ENCODE peak calls at places on chromosomes 11 and 22, in ten cellular contexts. One of them, this sample, is unnamed. For H3K4me1, the result is how much of the 10 kb centered on the place peaks cover.

GRCh38 chr11:33500865-33501479 is 199.7 kb downstream of the C11orf91 start:
- DNase-seq in tibial nerve: no peak
- DNase-seq in kidney: no peak
- DNase-seq in fibroblast of lung: peak
- DNase-seq in upper lobe of right lung: no peak
- DNase-seq in body of pancreas: no peak
- DNase-seq in PC-3: peak
- DNase-seq in neural progenitor cell: peak
- DNase-seq in colonic mucosa: no peak
- DNase-seq in transverse colon: no peak
- DNase-seq in this sample: no peak

GRCh38 chr11:76233936-76234703 is 27.8 kb upstream of the WNT11 start:
- DNase-seq in tibial nerve: peak
- DNase-seq in kidney: peak
- DNase-seq in fibroblast of lung: peak
- DNase-seq in upper lobe of right lung: peak
- DNase-seq in body of pancreas: peak
- DNase-seq in PC-3: no peak
- DNase-seq in neural progenitor cell: peak
- DNase-seq in colonic mucosa: peak
- DNase-seq in transverse colon: peak
- DNase-seq in this sample: no peak

GRCh38 chr11:42901084-42901483 is 410.7 kb upstream of the API5 start:
- DNase-seq in tibial nerve: no peak
- DNase-seq in kidney: no peak
- DNase-seq in fibroblast of lung: no peak
- DNase-seq in upper lobe of right lung: no peak
- DNase-seq in body of pancreas: no peak
- DNase-seq in PC-3: no peak
- DNase-seq in neural progenitor cell: no peak
- DNase-seq in colonic mucosa: no peak
- DNase-seq in transverse colon: no peak
- DNase-seq in this sample: no peak

GRCh38 chr11:29786092-29786491 is 230.7 kb downstream of the KCNA4 start:
- DNase-seq in tibial nerve: no peak
- DNase-seq in kidney: no peak
- DNase-seq in fibroblast of lung: no peak
- DNase-seq in upper lobe of right lung: no peak
- DNase-seq in body of pancreas: no peak
- DNase-seq in PC-3: no peak
- DNase-seq in neural progenitor cell: no peak
- DNase-seq in colonic mucosa: no peak
- DNase-seq in transverse colon: no peak
- DNase-seq in this sample: no peak

GRCh38 chr11:4459470-4459869 is 10.4 kb downstream of the OR52K2 start:
- DNase-seq in tibial nerve: no peak
- DNase-seq in kidney: no peak
- DNase-seq in fibroblast of lung: no peak
- DNase-seq in upper lobe of right lung: no peak
- DNase-seq in body of pancreas: no peak
- DNase-seq in PC-3: no peak
- DNase-seq in neural progenitor cell: no peak
- DNase-seq in colonic mucosa: peak
- DNase-seq in transverse colon: peak
- DNase-seq in this sample: no peak

GRCh38 chr11:74442601-74443000 is 24.7 kb downstream of the KCNE3 start:
- DNase-seq in tibial nerve: no peak
- DNase-seq in kidney: no peak
- DNase-seq in fibroblast of lung: peak
- DNase-seq in upper lobe of right lung: no peak
- DNase-seq in body of pancreas: peak
- DNase-seq in PC-3: peak
- DNase-seq in neural progenitor cell: no peak
- DNase-seq in colonic mucosa: no peak
- DNase-seq in transverse colon: no peak
- DNase-seq in this sample: no peak

GRCh38 chr11:87421422-87421821 is 383.7 kb downstream of the TMEM135 start:
- DNase-seq in tibial nerve: no peak
- DNase-seq in kidney: no peak
- DNase-seq in fibroblast of lung: peak
- DNase-seq in upper lobe of right lung: no peak
- DNase-seq in body of pancreas: peak
- DNase-seq in PC-3: peak
- DNase-seq in neural progenitor cell: peak
- DNase-seq in colonic mucosa: peak
- DNase-seq in transverse colon: peak
- DNase-seq in this sample: no peak

GRCh38 chr11:34232810-34233209 is 125.0 kb downstream of the ABTB2 start:
- DNase-seq in tibial nerve: no peak
- DNase-seq in kidney: no peak
- DNase-seq in fibroblast of lung: no peak
- DNase-seq in upper lobe of right lung: no peak
- DNase-seq in body of pancreas: no peak
- DNase-seq in PC-3: no peak
- DNase-seq in neural progenitor cell: no peak
- DNase-seq in colonic mucosa: no peak
- DNase-seq in transverse colon: no peak
- DNase-seq in this sample: no peak

GRCh38 chr11:77783023-77783422 is 37.5 kb downstream of the RSF1 start:
- DNase-seq in tibial nerve: no peak
- DNase-seq in kidney: no peak
- DNase-seq in fibroblast of lung: no peak
- DNase-seq in upper lobe of right lung: no peak
- DNase-seq in body of pancreas: no peak
- DNase-seq in PC-3: no peak
- DNase-seq in neural progenitor cell: no peak
- DNase-seq in colonic mucosa: no peak
- DNase-seq in transverse colon: no peak
- DNase-seq in this sample: no peak

GRCh38 chr11:35820614-35821013 is 123.2 kb upstream of the LDLRAD3 start:
- DNase-seq in tibial nerve: no peak
- DNase-seq in kidney: no peak
- DNase-seq in fibroblast of lung: no peak
- DNase-seq in upper lobe of right lung: no peak
- DNase-seq in body of pancreas: no peak
- DNase-seq in PC-3: no peak
- DNase-seq in neural progenitor cell: no peak
- DNase-seq in colonic mucosa: no peak
- DNase-seq in transverse colon: no peak
- DNase-seq in this sample: no peak

GRCh38 chr22:47626428-47627390 is 864.3 kb downstream of the TBC1D22A start:
- DNase-seq in tibial nerve: no peak
- DNase-seq in kidney: peak
- DNase-seq in fibroblast of lung: no peak
- DNase-seq in upper lobe of right lung: peak
- DNase-seq in body of pancreas: no peak
- DNase-seq in PC-3: peak
- DNase-seq in neural progenitor cell: no peak
- DNase-seq in colonic mucosa: no peak
- DNase-seq in transverse colon: no peak
- DNase-seq in this sample: no peak

GRCh38 chr11:123558536-123559315 is 95.7 kb downstream of the SCN3B start:
- DNase-seq in tibial nerve: no peak
- DNase-seq in kidney: no peak
- DNase-seq in fibroblast of lung: peak
- DNase-seq in upper lobe of right lung: no peak
- DNase-seq in body of pancreas: no peak
- DNase-seq in PC-3: no peak
- DNase-seq in neural progenitor cell: peak
- DNase-seq in colonic mucosa: no peak
- DNase-seq in transverse colon: no peak
- DNase-seq in this sample: no peak

GRCh38 chr11:123562166-123562565 is 92.3 kb downstream of the SCN3B start:
- DNase-seq in tibial nerve: no peak
- DNase-seq in kidney: no peak
- DNase-seq in fibroblast of lung: no peak
- DNase-seq in upper lobe of right lung: no peak
- DNase-seq in body of pancreas: peak
- DNase-seq in PC-3: no peak
- DNase-seq in neural progenitor cell: no peak
- DNase-seq in colonic mucosa: no peak
- DNase-seq in transverse colon: no peak
- DNase-seq in this sample: no peak

GRCh38 chr11:123559418-123559817 is 95.0 kb downstream of the SCN3B start:
- DNase-seq in tibial nerve: no peak
- DNase-seq in kidney: no peak
- DNase-seq in fibroblast of lung: peak
- DNase-seq in upper lobe of right lung: no peak
- DNase-seq in body of pancreas: no peak
- DNase-seq in PC-3: no peak
- DNase-seq in neural progenitor cell: peak
- DNase-seq in colonic mucosa: no peak
- DNase-seq in transverse colon: no peak
- DNase-seq in this sample: no peak

GRCh38 chr11:123561046-123561781 is 93.2 kb downstream of the SCN3B start:
- DNase-seq in tibial nerve: no peak
- DNase-seq in kidney: no peak
- DNase-seq in fibroblast of lung: peak
- DNase-seq in upper lobe of right lung: no peak
- DNase-seq in body of pancreas: peak
- DNase-seq in PC-3: no peak
- DNase-seq in neural progenitor cell: peak
- DNase-seq in colonic mucosa: no peak
- DNase-seq in transverse colon: no peak
- DNase-seq in this sample: no peak

DNA sequence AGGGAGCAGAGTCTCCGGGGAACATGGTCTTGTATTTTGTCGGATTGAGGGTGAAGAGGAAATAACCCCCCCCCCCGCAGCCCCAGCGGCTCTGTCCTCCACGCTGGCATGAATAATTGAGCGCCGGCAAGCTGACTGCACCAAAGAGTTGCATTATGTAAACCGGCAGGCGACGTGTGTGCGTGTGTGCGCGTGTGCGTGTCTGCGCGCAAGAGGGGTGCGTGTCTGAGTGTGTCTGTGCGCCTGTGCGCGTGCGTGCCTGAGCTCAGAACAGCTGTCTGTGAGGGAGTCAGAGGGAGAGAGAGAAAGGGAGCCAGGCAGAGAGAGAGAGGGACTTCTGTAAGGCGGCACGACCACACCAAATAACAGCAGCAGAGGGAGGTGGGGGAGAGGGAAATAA is 94.4 kb downstream of the SCN3B start:
- DNase-seq in tibial nerve: no peak
- DNase-seq in kidney: peak
- DNase-seq in fibroblast of lung: peak
- DNase-seq in upper lobe of right lung: peak
- DNase-seq in body of pancreas: peak
- DNase-seq in PC-3: no peak
- DNase-seq in neural progenitor cell: peak
- DNase-seq in colonic mucosa: no peak
- DNase-seq in transverse colon: no peak
- DNase-seq in this sample: no peak
- TF ChIP-seq CTCF in tibial nerve: no peak
- TF ChIP-seq CTCF in kidney: no peak
- TF ChIP-seq CTCF in fibroblast of lung: no peak
- TF ChIP-seq CTCF in upper lobe of right lung: no peak
- TF ChIP-seq CTCF in body of pancreas: no peak
- TF ChIP-seq CTCF in PC-3: no peak
- TF ChIP-seq CTCF in neural progenitor cell: no peak
- TF ChIP-seq CTCF in colonic mucosa: no peak
- TF ChIP-seq CTCF in transverse colon: no peak
- TF ChIP-seq CTCF in this sample: no peak

GRCh38 chr11:32386770-32387377 is 48.5 kb downstream of the WT1 start:
- DNase-seq in tibial nerve: no peak
- DNase-seq in kidney: no peak
- DNase-seq in fibroblast of lung: peak
- DNase-seq in upper lobe of right lung: no peak
- DNase-seq in body of pancreas: no peak
- DNase-seq in PC-3: peak
- DNase-seq in neural progenitor cell: no peak
- DNase-seq in colonic mucosa: no peak
- DNase-seq in transverse colon: no peak
- DNase-seq in this sample: no peak

GRCh38 chr11:32388871-32389770 is 46.2 kb downstream of the WT1 start:
- DNase-seq in tibial nerve: no peak
- DNase-seq in kidney: no peak
- DNase-seq in fibroblast of lung: no peak
- DNase-seq in upper lobe of right lung: no peak
- DNase-seq in body of pancreas: no peak
- DNase-seq in PC-3: no peak
- DNase-seq in neural progenitor cell: no peak
- DNase-seq in colonic mucosa: no peak
- DNase-seq in transverse colon: no peak
- DNase-seq in this sample: no peak

GRCh38 chr11:32382339-32383049 is 52.8 kb downstream of the WT1 start:
- DNase-seq in tibial nerve: no peak
- DNase-seq in kidney: no peak
- DNase-seq in fibroblast of lung: peak
- DNase-seq in upper lobe of right lung: no peak
- DNase-seq in body of pancreas: no peak
- DNase-seq in PC-3: peak
- DNase-seq in neural progenitor cell: no peak
- DNase-seq in colonic mucosa: no peak
- DNase-seq in transverse colon: no peak
- DNase-seq in this sample: no peak

GRCh38 chr11:32390712-32391111 is 44.6 kb downstream of the WT1 start:
- DNase-seq in tibial nerve: no peak
- DNase-seq in kidney: no peak
- DNase-seq in fibroblast of lung: no peak
- DNase-seq in upper lobe of right lung: no peak
- DNase-seq in body of pancreas: no peak
- DNase-seq in PC-3: no peak
- DNase-seq in neural progenitor cell: no peak
- DNase-seq in colonic mucosa: no peak
- DNase-seq in transverse colon: no peak
- DNase-seq in this sample: no peak

GRCh38 chr11:32385998-32386397 is 49.3 kb downstream of the WT1 start:
- DNase-seq in tibial nerve: no peak
- DNase-seq in kidney: no peak
- DNase-seq in fibroblast of lung: peak
- DNase-seq in upper lobe of right lung: no peak
- DNase-seq in body of pancreas: no peak
- DNase-seq in PC-3: peak
- DNase-seq in neural progenitor cell: peak
- DNase-seq in colonic mucosa: peak
- DNase-seq in transverse colon: peak
- DNase-seq in this sample: no peak
- H3K4me1 ChIP-seq in tibial nerve: under half
- H3K4me1 ChIP-seq in kidney: under half
- H3K4me1 ChIP-seq in fibroblast of lung: under half
- H3K4me1 ChIP-seq in upper lobe of right lung: under half
- H3K4me1 ChIP-seq in body of pancreas: under half
- H3K4me1 ChIP-seq in PC-3: under half
- H3K4me1 ChIP-seq in neural progenitor cell: under half
- H3K4me1 ChIP-seq in colonic mucosa: under half
- H3K4me1 ChIP-seq in transverse colon: under half
- H3K4me1 ChIP-seq in this sample: under half

GRCh38 chr22:27518583-27519437 is 282.7 kb downstream of the MN1 start:
- DNase-seq in tibial nerve: no peak
- DNase-seq in kidney: no peak
- DNase-seq in fibroblast of lung: peak
- DNase-seq in upper lobe of right lung: no peak
- DNase-seq in body of pancreas: no peak
- DNase-seq in PC-3: no peak
- DNase-seq in neural progenitor cell: peak
- DNase-seq in colonic mucosa: no peak
- DNase-seq in transverse colon: no peak
- DNase-seq in this sample: no peak
- H3K27ac ChIP-seq in tibial nerve: no peak
- H3K27ac ChIP-seq in kidney: no peak
- H3K27ac ChIP-seq in fibroblast of lung: no peak
- H3K27ac ChIP-seq in upper lobe of right lung: no peak
- H3K27ac ChIP-seq in body of pancreas: no peak
- H3K27ac ChIP-seq in PC-3: no peak
- H3K27ac ChIP-seq in neural progenitor cell: peak
- H3K27ac ChIP-seq in colonic mucosa: no peak
- H3K27ac ChIP-seq in transverse colon: no peak
- H3K27ac ChIP-seq in this sample: no peak

GRCh38 chr22:38861170-38861874 is 10.7 kb downstream of the CBX6 start:
- DNase-seq in tibial nerve: no peak
- DNase-seq in kidney: no peak
- DNase-seq in fibroblast of lung: no peak
- DNase-seq in upper lobe of right lung: peak
- DNase-seq in body of pancreas: no peak
- DNase-seq in PC-3: no peak
- DNase-seq in neural progenitor cell: no peak
- DNase-seq in colonic mucosa: no peak
- DNase-seq in transverse colon: no peak
- DNase-seq in this sample: no peak
- TF ChIP-seq CTCF in tibial nerve: no peak
- TF ChIP-seq CTCF in kidney: no peak
- TF ChIP-seq CTCF in fibroblast of lung: peak
- TF ChIP-seq CTCF in upper lobe of right lung: no peak
- TF ChIP-seq CTCF in body of pancreas: no peak
- TF ChIP-seq CTCF in PC-3: peak
- TF ChIP-seq CTCF in neural progenitor cell: peak
- TF ChIP-seq CTCF in colonic mucosa: no peak
- TF ChIP-seq CTCF in transverse colon: no peak
- TF ChIP-seq CTCF in this sample: no peak

This sample was measured in RWPE2.